ENCODE peak calls at places on chromosomes 3 and 15, in four cellular contexts. One of them, this sample, is unnamed.

GRCh38 chr3:79872483-79872882 is 104.7 kb upstream of the ROBO1 start:
- DNase-seq in H1: no peak
- DNase-seq in GM23338: no peak
- DNase-seq in GM12878: no peak
- DNase-seq in this sample: no peak

GRCh38 chr3:49119036-49119435 is 1.6 kb downstream of the USP19 start:
- DNase-seq in H1: no peak
- DNase-seq in GM23338: no peak
- DNase-seq in GM12878: no peak
- DNase-seq in this sample: no peak

GRCh38 chr3:143482106-143483088 is 362.8 kb downstream of the CHST2 start:
- DNase-seq in H1: no peak
- DNase-seq in GM23338: no peak
- DNase-seq in GM12878: no peak
- DNase-seq in this sample: no peak

GRCh38 chr3:217948-218347 is 21.4 kb downstream of the CHL1 start:
- DNase-seq in H1: no peak
- DNase-seq in GM23338: no peak
- DNase-seq in GM12878: no peak
- DNase-seq in this sample: no peak

GRCh38 chr15:91821458-91821857 is 32.0 kb upstream of the SLCO3A1 start:
- DNase-seq in H1: no peak
- DNase-seq in GM23338: no peak
- DNase-seq in GM12878: no peak
- DNase-seq in this sample: no peak

GRCh38 chr15:82030191-82030590 is 15.6 kb downstream of the MEX3B start:
- DNase-seq in H1: no peak
- DNase-seq in GM23338: no peak
- DNase-seq in GM12878: no peak
- DNase-seq in this sample: no peak

GRCh38 chr3:120752865-120753264 is 10.3 kb downstream of the GTF2E1 start:
- DNase-seq in H1: no peak
- DNase-seq in GM23338: no peak
- DNase-seq in GM12878: no peak
- DNase-seq in this sample: no peak

GRCh38 chr3:170695486-170696069 is 109.7 kb upstream of the SLC7A14 start:
- DNase-seq in H1: no peak
- DNase-seq in GM23338: no peak
- DNase-seq in GM12878: no peak
- DNase-seq in this sample: no peak

GRCh38 chr3:57004154-57004730 is 56.2 kb upstream of the SPATA12 start:
- DNase-seq in H1: no peak
- DNase-seq in GM23338: no peak
- DNase-seq in GM12878: no peak
- DNase-seq in this sample: no peak

GRCh38 chr15:40968290-40969085 is 15.2 kb downstream of the CHAC1 start:
- DNase-seq in H1: no peak
- DNase-seq in GM23338: peak
- DNase-seq in GM12878: no peak
- DNase-seq in this sample: no peak

GRCh38 chr3:179148446-179149238 is 485 bp downstream of the PIK3CA start:
- DNase-seq in H1: peak
- DNase-seq in GM23338: peak
- DNase-seq in GM12878: no peak
- DNase-seq in this sample: no peak

GRCh38 chr3:134373942-134374790 is at the start of gene AMOTL2:
- DNase-seq in H1: peak
- DNase-seq in GM23338: peak
- DNase-seq in GM12878: no peak
- DNase-seq in this sample: peak

GRCh38 chr3:148036331-148036881 is 627.2 kb downstream of the ZIC1 start:
- DNase-seq in H1: no peak
- DNase-seq in GM23338: no peak
- DNase-seq in GM12878: no peak
- DNase-seq in this sample: no peak

GRCh38 chr3:111751961-111752360 is 107.1 kb upstream of the PHLDB2 start:
- DNase-seq in H1: no peak
- DNase-seq in GM23338: peak
- DNase-seq in GM12878: no peak
- DNase-seq in this sample: peak

GRCh38 chr3:161413127-161413854 is 42.0 kb upstream of the SPTSSB start:
- DNase-seq in H1: no peak
- DNase-seq in GM23338: no peak
- DNase-seq in GM12878: no peak
- DNase-seq in this sample: no peak

GRCh38 chr3:25462495-25462894 is 34.4 kb downstream of the RARB start:
- DNase-seq in H1: no peak
- DNase-seq in GM23338: no peak
- DNase-seq in GM12878: no peak
- DNase-seq in this sample: no peak

GRCh38 chr15:60574801-60575631 is 96.1 kb upstream of the ICE2 start:
- DNase-seq in H1: no peak
- DNase-seq in GM23338: no peak
- DNase-seq in GM12878: no peak
- DNase-seq in this sample: no peak

GRCh38 chr3:45154641-45155147 is 8.5 kb upstream of the CDCP1 start:
- DNase-seq in H1: no peak
- DNase-seq in GM23338: no peak
- DNase-seq in GM12878: no peak
- DNase-seq in this sample: no peak

GRCh38 chr15:68710536-68710935 is 110.2 kb downstream of the ANP32A start:
- DNase-seq in H1: no peak
- DNase-seq in GM23338: no peak
- DNase-seq in GM12878: no peak
- DNase-seq in this sample: no peak

GRCh38 chr3:50563867-50564266 is 3.7 kb downstream of the C3orf18 start:
- DNase-seq in H1: no peak
- DNase-seq in GM23338: no peak
- DNase-seq in GM12878: no peak
- DNase-seq in this sample: no peak

GRCh38 chr15:62362608-62363007 is 197.5 kb upstream of the C2CD4B start:
- DNase-seq in H1: no peak
- DNase-seq in GM23338: no peak
- DNase-seq in GM12878: no peak
- DNase-seq in this sample: no peak

GRCh38 chr3:150319900-150320299 is 88.2 kb upstream of the TSC22D2 start:
- DNase-seq in H1: no peak
- DNase-seq in GM23338: no peak
- DNase-seq in GM12878: no peak
- DNase-seq in this sample: no peak

DNA sequence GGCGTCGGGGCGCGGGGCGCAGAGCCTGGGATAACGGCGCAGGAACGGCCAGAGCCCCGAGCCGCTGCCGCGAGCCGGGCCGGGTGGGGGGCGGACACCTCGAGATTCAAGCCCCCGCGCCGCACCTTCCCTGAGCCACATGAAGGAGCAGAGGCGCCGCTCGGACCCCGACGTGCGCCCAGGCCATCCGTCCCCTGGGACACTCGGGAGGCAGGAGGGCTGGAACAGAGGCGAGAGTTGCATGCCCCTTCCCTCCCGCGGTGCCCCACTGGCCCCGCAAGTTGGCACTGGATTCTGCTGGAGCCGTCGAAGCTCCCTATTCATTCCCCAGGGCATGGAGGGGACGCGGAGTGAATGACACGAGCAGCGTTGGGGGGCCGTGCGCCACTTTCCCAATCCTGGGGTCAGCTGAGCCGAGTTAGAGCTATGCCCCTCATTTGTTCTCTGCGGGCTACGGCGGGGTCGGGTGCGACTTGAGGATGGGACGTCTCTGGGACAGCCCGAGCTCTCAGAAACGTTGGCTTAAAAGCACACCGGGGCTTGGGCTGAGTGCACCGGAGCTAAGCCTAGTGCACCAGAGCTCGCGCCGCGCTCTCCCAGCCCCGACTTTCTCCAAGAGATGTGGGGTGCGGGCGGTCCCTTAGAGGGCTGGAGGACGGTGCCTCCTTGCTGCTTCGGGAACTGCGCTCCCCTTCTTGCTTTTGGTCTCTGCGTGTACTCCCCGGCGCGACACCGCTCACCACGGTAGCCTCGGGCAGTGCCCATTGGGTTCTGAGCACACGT is 589 bp downstream of the SLC6A1 start:
- DNase-seq in H1: peak
- DNase-seq in GM23338: peak
- DNase-seq in GM12878: no peak
- DNase-seq in this sample: no peak
- TF ChIP-seq EZH2 in H1: peak
- TF ChIP-seq EZH2 in GM23338: peak
- TF ChIP-seq EZH2 in GM12878: no peak
- TF ChIP-seq EZH2 in this sample: peak

DNA sequence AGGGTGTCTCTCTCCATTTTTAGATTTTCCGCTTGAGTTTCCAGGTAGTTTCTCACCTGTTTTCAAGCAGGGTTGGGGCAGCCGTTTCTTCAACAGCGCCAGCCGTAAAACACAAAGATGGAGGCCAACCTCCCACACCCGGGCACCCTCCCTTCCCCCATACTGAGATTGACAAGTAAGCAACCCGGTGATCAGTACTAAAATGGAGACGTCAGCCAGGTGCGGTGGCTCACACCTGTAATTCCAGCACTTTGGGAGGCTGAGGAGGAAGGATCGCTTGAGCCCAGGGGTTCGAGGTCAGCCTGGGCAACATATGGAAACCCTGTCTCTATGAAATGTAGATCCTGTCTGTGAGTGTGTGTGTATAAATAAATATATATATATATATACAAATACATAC is 903 bp upstream of the ZSCAN2 start:
- DNase-seq in H1: no peak
- DNase-seq in GM23338: peak
- DNase-seq in GM12878: no peak
- DNase-seq in this sample: no peak
- TF ChIP-seq POLR2AphosphoS5 in H1: no peak
- TF ChIP-seq POLR2AphosphoS5 in GM23338: no peak
- TF ChIP-seq POLR2AphosphoS5 in GM12878: no peak
- TF ChIP-seq POLR2AphosphoS5 in this sample: no peak

GRCh38 chr3:11720220-11721113 is 76.8 kb upstream of the VGLL4 start:
- DNase-seq in H1: peak
- DNase-seq in GM23338: peak
- DNase-seq in GM12878: no peak
- DNase-seq in this sample: no peak
- TF ChIP-seq EZH2 in H1: peak
- TF ChIP-seq EZH2 in GM23338: no peak
- TF ChIP-seq EZH2 in GM12878: no peak
- TF ChIP-seq EZH2 in this sample: no peak

GRCh38 chr3:46778101-46778500 is 60.4 kb upstream of the PRSS50 start:
- DNase-seq in H1: no peak
- DNase-seq in GM23338: no peak
- DNase-seq in GM12878: no peak
- DNase-seq in this sample: no peak
- TF ChIP-seq POLR2AphosphoS5 in H1: no peak
- TF ChIP-seq POLR2AphosphoS5 in GM23338: no peak
- TF ChIP-seq POLR2AphosphoS5 in GM12878: no peak
- TF ChIP-seq POLR2AphosphoS5 in this sample: no peak

GRCh38 chr15:98532063-98532462 is 116.3 kb upstream of the IGF1R start:
- DNase-seq in H1: no peak
- DNase-seq in GM23338: no peak
- DNase-seq in GM12878: no peak
- DNase-seq in this sample: no peak

GRCh38 chr15:98528056-98528725 is 120.1 kb upstream of the IGF1R start:
- DNase-seq in H1: no peak
- DNase-seq in GM23338: no peak
- DNase-seq in GM12878: no peak
- DNase-seq in this sample: no peak

GRCh38 chr15:98526094-98526493 is 122.2 kb upstream of the IGF1R start:
- DNase-seq in H1: no peak
- DNase-seq in GM23338: no peak
- DNase-seq in GM12878: no peak
- DNase-seq in this sample: no peak

GRCh38 chr15:98530570-98530969 is 117.8 kb upstream of the IGF1R start:
- DNase-seq in H1: no peak
- DNase-seq in GM23338: no peak
- DNase-seq in GM12878: no peak
- DNase-seq in this sample: no peak

GRCh38 chr15:98529205-98530145 is 118.9 kb upstream of the IGF1R start:
- DNase-seq in H1: no peak
- DNase-seq in GM23338: no peak
- DNase-seq in GM12878: no peak
- DNase-seq in this sample: no peak
- TF ChIP-seq EZH2 in H1: no peak
- TF ChIP-seq EZH2 in GM23338: no peak
- TF ChIP-seq EZH2 in GM12878: no peak
- TF ChIP-seq EZH2 in this sample: no peak

GRCh38 chr15:57595011-57595866 is 3.5 kb downstream of the MYZAP start:
- DNase-seq in H1: no peak
- DNase-seq in GM23338: no peak
- DNase-seq in GM12878: no peak
- DNase-seq in this sample: no peak
- TF ChIP-seq POLR2AphosphoS5 in H1: no peak
- TF ChIP-seq POLR2AphosphoS5 in GM23338: no peak
- TF ChIP-seq POLR2AphosphoS5 in GM12878: no peak
- TF ChIP-seq POLR2AphosphoS5 in this sample: no peak

GRCh38 chr15:34161329-34161953 is 48.5 kb downstream of the KATNBL1 start:
- DNase-seq in H1: no peak
- DNase-seq in GM23338: peak
- DNase-seq in GM12878: no peak
- DNase-seq in this sample: no peak
- TF ChIP-seq EZH2 in H1: no peak
- TF ChIP-seq EZH2 in GM23338: no peak
- TF ChIP-seq EZH2 in GM12878: no peak
- TF ChIP-seq EZH2 in this sample: no peak